ENCODE peak calls at places on chromosomes 4 and X, in nine cellular contexts. I, R, F, Q, U, N, B, V and K are unnamed samples.

GRCh38 chrX:20530319-20530979 is 263.7 kb upstream of the RPS6KA3 start:
- DNase-seq in F (peak), R (peak), V (peak), N (peak), U (no peak), I (peak), Q (peak), B (peak), K (peak)

GRCh38 chr4:48227662-48228061 is 42.0 kb downstream of the TEC start:
- DNase-seq in I (no peak), F (no peak), U (no peak), R (no peak), V (no peak), N (no peak), Q (no peak), B (no peak), K (no peak)

GRCh38 chr4:99402765-99403164 is 32.4 kb downstream of the ADH7 start:
- DNase-seq in V (no peak), U (no peak), B (no peak), N (no peak), F (no peak), R (no peak), I (no peak), Q (no peak), K (peak)

GRCh38 chr4:3368841-3369760 is 72.7 kb upstream of the HGFAC start:
- DNase-seq in R (no peak), N (no peak), U (no peak), Q (no peak), I (peak), V (no peak), B (no peak), F (no peak), K (no peak)

GRCh38 chr4:81215219-81215892 is at the start of gene PRKG2:
- DNase-seq in R (peak), B (no peak), V (no peak), U (peak), Q (peak), N (peak), I (peak), F (peak), K (peak)

GRCh38 chr4:175540151-175540550 is 271.9 kb downstream of the GPM6A start:
- DNase-seq in Q (no peak), I (no peak), B (no peak), N (no peak), V (no peak), R (no peak), U (no peak), F (no peak), K (no peak)

GRCh38 chrX:78104447-78105176 is 564 bp downstream of the PGK1 start:
- DNase-seq in F (peak), R (peak), B (no peak), U (peak), V (peak), I (peak), Q (peak), N (peak), K (peak)

GRCh38 chr4:111464251-111465045 is 680.8 kb upstream of the FAM241A start:
- DNase-seq in B (no peak), R (no peak), V (no peak), I (no peak), F (no peak), U (no peak), Q (no peak), N (peak), K (no peak)

GRCh38 chr4:95084584-95084983 is 326.8 kb downstream of the BMPR1B start:
- DNase-seq in F (no peak), V (no peak), Q (no peak), I (no peak), U (no peak), N (no peak), B (no peak), R (no peak), K (no peak)

GRCh38 chrX:152926279-152926678 is 28.4 kb downstream of the ZNF185 start:
- DNase-seq in U (no peak), I (peak), R (peak), V (peak), F (peak), B (no peak), Q (peak), N (peak), K (peak)

GRCh38 chr4:139934786-139935330 is 219.1 kb downstream of the MAML3 start:
- DNase-seq in N (no peak), I (no peak), U (no peak), V (no peak), B (no peak), F (no peak), R (no peak), Q (no peak), K (no peak)

GRCh38 chrX:110222497-110223257 is 95.2 kb downstream of the AMMECR1 start:
- DNase-seq in I (no peak), U (no peak), F (no peak), B (no peak), N (no peak), V (no peak), R (no peak), Q (no peak), K (no peak)

GRCh38 chr4:38872620-38873019 is 5.0 kb downstream of the FAM114A1 start:
- DNase-seq in B (no peak), V (no peak), U (no peak), I (peak), F (peak), R (peak), N (peak), Q (no peak), K (no peak)

GRCh38 chr4:1778642-1779392 is 14.3 kb upstream of the FGFR3 start:
- DNase-seq in I (no peak), U (no peak), Q (no peak), F (no peak), V (no peak), B (no peak), R (no peak), N (no peak), K (no peak)

GRCh38 chr4:185144601-185145240 is 1.7 kb downstream of the SLC25A4 start:
- DNase-seq in V (no peak), U (no peak), F (no peak), I (no peak), Q (peak), R (no peak), B (no peak), N (no peak), K (no peak)
- H3K4me3 ChIP-seq in V (no peak), U (peak), F (no peak), I (no peak), Q (peak), R (no peak), B (no peak), N (no peak), K (no peak)

GRCh38 chrX:22534643-22535042 is 261.9 kb downstream of the CBLL2 start:
- DNase-seq in B (no peak), I (peak), Q (no peak), F (peak), U (no peak), N (peak), R (peak), V (no peak), K (no peak)
- H3K4me3 ChIP-seq in B (no peak), I (no peak), Q (no peak), F (no peak), U (no peak), N (no peak), R (no peak), V (no peak), K (no peak)

GRCh38 chr4:185384061-185384460 is 11.7 kb downstream of the LRP2BP start:
- DNase-seq in Q (no peak), B (no peak), U (no peak), R (no peak), V (no peak), F (no peak), I (no peak), N (no peak), K (no peak)
- H3K4me3 ChIP-seq in Q (no peak), B (no peak), U (no peak), R (no peak), V (no peak), F (no peak), I (no peak), N (no peak), K (no peak)

DNA sequence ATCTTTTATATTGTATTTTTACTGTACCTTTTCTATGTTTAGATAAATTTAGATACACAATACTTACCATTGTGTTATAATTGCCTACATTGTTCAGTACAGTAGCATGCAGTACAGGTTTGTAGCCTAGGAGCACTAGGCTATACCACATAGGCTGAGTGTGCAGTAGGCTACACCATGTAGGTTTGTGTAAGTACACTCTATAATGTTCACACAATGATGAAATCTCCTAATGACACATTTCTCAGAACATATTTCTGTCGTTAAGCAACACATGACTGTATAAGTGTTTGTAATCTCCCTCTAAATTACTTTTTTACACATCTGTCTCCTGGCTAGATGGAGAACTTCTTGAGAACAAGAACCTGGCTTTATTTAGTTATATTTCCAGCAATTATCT is 40.3 kb downstream of the UCHL1 start:
- DNase-seq in F (no peak), I (peak), B (no peak), N (no peak), R (no peak), V (no peak), Q (no peak), U (no peak), K (no peak)
- H3K4me3 ChIP-seq in F (no peak), I (no peak), B (no peak), N (no peak), R (no peak), V (no peak), Q (no peak), U (no peak), K (no peak)

DNA sequence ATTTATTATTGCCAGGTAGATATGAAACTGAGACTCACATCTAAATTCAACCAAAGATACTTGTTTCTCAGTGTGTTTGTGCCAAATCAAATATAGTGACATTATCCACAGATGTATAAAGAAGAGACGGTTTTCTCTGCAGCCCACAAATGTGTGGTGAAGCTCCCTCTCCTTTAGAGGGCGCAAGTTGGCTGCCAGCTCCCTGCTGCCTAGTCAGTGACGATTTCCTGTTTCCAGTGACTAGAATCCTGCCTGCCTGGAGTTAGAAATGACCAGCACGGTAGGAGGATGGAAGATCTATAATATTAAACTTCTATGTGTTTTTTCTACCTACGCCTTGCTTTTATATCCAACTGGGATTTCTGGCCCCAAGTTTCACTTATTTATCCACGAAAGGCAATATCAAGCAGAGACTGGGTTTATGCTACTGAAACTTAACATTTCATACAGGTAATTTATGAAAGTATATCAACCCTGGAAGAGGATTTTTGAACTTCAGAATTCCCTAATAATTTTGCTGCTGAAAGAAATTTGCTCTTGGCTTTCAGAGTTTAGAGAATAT is 1793.7 kb upstream of the TENM3 start:
- DNase-seq in F (peak), I (no peak), Q (peak), V (no peak), R (no peak), N (peak), U (no peak), B (no peak), K (peak)
- H3K4me3 ChIP-seq in F (no peak), I (no peak), Q (peak), V (no peak), R (no peak), N (no peak), U (no peak), B (no peak), K (peak)

GRCh38 chrX:115322375-115322774 is 32.9 kb downstream of the LUZP4 start:
- DNase-seq in F (no peak), B (no peak), R (no peak), V (no peak), U (no peak), Q (no peak), N (no peak), I (no peak), K (no peak)

GRCh38 chrX:115318139-115318538 is 28.6 kb downstream of the LUZP4 start:
- DNase-seq in Q (no peak), I (no peak), F (no peak), V (no peak), R (no peak), U (no peak), B (no peak), N (no peak), K (no peak)
- H3K4me3 ChIP-seq in Q (no peak), I (no peak), F (no peak), V (no peak), R (no peak), U (no peak), B (no peak), N (no peak), K (no peak)

DNA sequence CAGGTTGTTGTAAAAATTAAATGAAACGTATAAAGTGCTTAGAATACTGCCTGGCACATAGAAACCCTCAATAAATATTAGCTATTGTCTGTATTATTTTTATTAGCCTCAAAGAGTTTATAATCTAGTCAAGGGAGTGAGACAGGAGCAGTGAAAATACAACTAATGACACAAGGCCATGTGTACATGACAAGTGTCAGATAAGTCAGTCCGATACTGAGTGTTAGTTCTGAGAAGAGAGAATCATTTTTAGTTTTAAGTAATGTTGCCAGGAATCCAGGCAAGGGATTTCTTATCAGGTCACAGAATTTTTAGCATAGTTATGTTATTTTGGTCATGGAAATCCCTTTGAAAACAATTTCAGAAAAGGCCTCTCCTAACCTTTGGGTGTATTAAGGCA is 35.9 kb downstream of the PPARGC1A start:
- DNase-seq in B (no peak), F (no peak), I (no peak), N (no peak), U (no peak), Q (no peak), V (no peak), R (no peak), K (no peak)
- H3K4me3 ChIP-seq in B (no peak), F (no peak), I (no peak), N (no peak), U (no peak), Q (no peak), V (no peak), R (no peak), K (no peak)

GRCh38 chr4:55175779-55176231 is 50.4 kb upstream of the KDR start:
- DNase-seq in R (peak), Q (no peak), N (peak), V (no peak), B (no peak), I (peak), F (peak), U (no peak), K (no peak)
- H3K4me3 ChIP-seq in R (no peak), Q (no peak), N (peak), V (no peak), B (no peak), I (peak), F (peak), U (no peak), K (no peak)

DNA sequence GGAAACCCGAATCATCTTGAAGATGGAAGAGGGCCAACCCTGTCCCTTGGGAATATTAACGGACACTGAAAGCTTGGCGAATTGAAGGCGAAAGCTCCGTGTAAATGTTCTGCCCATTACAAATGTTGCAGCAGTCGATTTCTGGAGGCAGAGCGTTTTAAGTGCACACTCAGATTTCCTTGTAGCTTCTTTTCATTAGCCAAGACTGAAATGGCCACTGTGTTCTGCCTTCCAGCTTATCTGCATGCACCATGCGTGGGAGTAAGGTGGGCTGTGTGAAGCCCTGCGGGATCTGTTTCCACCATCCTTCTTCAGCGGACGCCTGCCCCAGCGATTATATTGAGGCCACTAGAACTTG is 1.3 kb downstream of the SMIM20 start:
- DNase-seq in R (peak), Q (peak), B (no peak), V (no peak), I (peak), U (no peak), N (peak), F (no peak), K (peak)
- H3K4me3 ChIP-seq in R (no peak), Q (peak), B (no peak), V (no peak), I (peak), U (no peak), N (no peak), F (no peak), K (peak)